ENCODE peak calls at places on chromosomes 16 and 17, in five cellular contexts. One of them, this sample, is unnamed. For H3K4me1, the result is how much of the 10 kb centered on the place peaks cover.

GRCh38 chr16:81681311-81681710 is 97.8 kb upstream of the PLCG2 start:
- DNase-seq in tibial artery: no peak
- DNase-seq in heart left ventricle: no peak
- DNase-seq in GM23248: no peak
- DNase-seq in testis: no peak
- DNase-seq in this sample: no peak

GRCh38 chr16:84842516-84843148 is 22.8 kb downstream of the CRISPLD2 start:
- DNase-seq in tibial artery: no peak
- DNase-seq in heart left ventricle: peak
- DNase-seq in GM23248: no peak
- DNase-seq in testis: no peak
- DNase-seq in this sample: no peak

GRCh38 chr17:46889992-46890564 is 32.9 kb upstream of the GOSR2 start:
- DNase-seq in tibial artery: no peak
- DNase-seq in heart left ventricle: no peak
- DNase-seq in GM23248: no peak
- DNase-seq in testis: no peak
- DNase-seq in this sample: no peak

GRCh38 chr16:85629853-85630252 is 16.7 kb downstream of the GSE1 start:
- DNase-seq in tibial artery: no peak
- DNase-seq in heart left ventricle: no peak
- DNase-seq in GM23248: no peak
- DNase-seq in testis: no peak
- DNase-seq in this sample: no peak

GRCh38 chr17:80943346-80944145 is 48.1 kb upstream of the CHMP6 start:
- DNase-seq in tibial artery: peak
- DNase-seq in heart left ventricle: peak
- DNase-seq in GM23248: no peak
- DNase-seq in testis: no peak
- DNase-seq in this sample: no peak

GRCh38 chr17:80738406-80738805 is 193.8 kb downstream of the RPTOR start:
- DNase-seq in tibial artery: no peak
- DNase-seq in heart left ventricle: no peak
- DNase-seq in GM23248: no peak
- DNase-seq in testis: no peak
- DNase-seq in this sample: no peak

GRCh38 chr16:58937661-58938060 is 203.5 kb upstream of the GOT2 start:
- DNase-seq in tibial artery: no peak
- DNase-seq in heart left ventricle: no peak
- DNase-seq in GM23248: no peak
- DNase-seq in testis: no peak
- DNase-seq in this sample: no peak

GRCh38 chr16:9874233-9874632 is 308.0 kb downstream of the GRIN2A start:
- DNase-seq in tibial artery: no peak
- DNase-seq in heart left ventricle: no peak
- DNase-seq in GM23248: no peak
- DNase-seq in testis: no peak
- DNase-seq in this sample: no peak

GRCh38 chr16:396605-397004 is 394 bp upstream of the NME4 start:
- DNase-seq in tibial artery: peak
- DNase-seq in heart left ventricle: peak
- DNase-seq in GM23248: peak
- DNase-seq in testis: peak
- DNase-seq in this sample: peak

GRCh38 chr17:43940630-43941029 is 1.6 kb downstream of the PPY start:
- DNase-seq in tibial artery: no peak
- DNase-seq in heart left ventricle: peak
- DNase-seq in GM23248: peak
- DNase-seq in testis: peak
- DNase-seq in this sample: no peak

GRCh38 chr16:84884311-84885023 is 64.7 kb downstream of the CRISPLD2 start:
- DNase-seq in tibial artery: no peak
- DNase-seq in heart left ventricle: peak
- DNase-seq in GM23248: no peak
- DNase-seq in testis: peak
- DNase-seq in this sample: no peak

GRCh38 chr16:56933828-56934598 is 2.1 kb downstream of the HERPUD1 start:
- DNase-seq in tibial artery: no peak
- DNase-seq in heart left ventricle: no peak
- DNase-seq in GM23248: no peak
- DNase-seq in testis: no peak
- DNase-seq in this sample: no peak

GRCh38 chr16:56931769-56932587 is at the start of gene HERPUD1:
- DNase-seq in tibial artery: peak
- DNase-seq in heart left ventricle: peak
- DNase-seq in GM23248: peak
- DNase-seq in testis: peak
- DNase-seq in this sample: peak

GRCh38 chr16:56932588-56933265 is 785 bp downstream of the HERPUD1 start:
- DNase-seq in tibial artery: peak
- DNase-seq in heart left ventricle: peak
- DNase-seq in GM23248: peak
- DNase-seq in testis: peak
- DNase-seq in this sample: peak

GRCh38 chr16:56931253-56931768 is 631 bp upstream of the HERPUD1 start:
- DNase-seq in tibial artery: no peak
- DNase-seq in heart left ventricle: no peak
- DNase-seq in GM23248: peak
- DNase-seq in testis: no peak
- DNase-seq in this sample: peak

GRCh38 chr16:56933266-56933619 is 1.3 kb downstream of the HERPUD1 start:
- DNase-seq in tibial artery: peak
- DNase-seq in heart left ventricle: no peak
- DNase-seq in GM23248: no peak
- DNase-seq in testis: no peak
- DNase-seq in this sample: no peak
- H3K4me3 ChIP-seq in tibial artery: peak
- H3K4me3 ChIP-seq in heart left ventricle: peak
- H3K4me3 ChIP-seq in GM23248: peak
- H3K4me3 ChIP-seq in testis: peak
- H3K4me3 ChIP-seq in this sample: peak

DNA sequence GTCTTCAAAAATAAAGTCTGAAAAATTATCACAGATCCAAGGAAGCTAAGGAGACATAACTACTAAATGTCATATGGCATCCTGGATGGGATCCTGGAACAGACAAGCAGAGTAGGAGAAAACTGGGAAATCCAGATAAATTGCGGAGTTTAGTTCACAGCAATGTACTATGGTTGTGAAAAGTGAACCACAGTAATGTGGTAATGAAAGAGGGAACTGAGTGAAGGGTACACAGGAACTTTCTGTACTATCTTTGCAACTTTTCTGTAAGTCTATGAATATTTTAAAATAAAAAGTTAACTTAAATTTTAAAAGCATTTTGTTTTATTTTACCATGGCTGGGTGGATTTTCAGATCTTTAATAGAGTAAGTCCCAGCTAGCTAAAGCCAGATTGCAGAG is 16.3 kb downstream of the SLFN12L start:
- DNase-seq in tibial artery: no peak
- DNase-seq in heart left ventricle: no peak
- DNase-seq in GM23248: no peak
- DNase-seq in testis: no peak
- DNase-seq in this sample: no peak
- H3K27ac ChIP-seq in tibial artery: no peak
- H3K27ac ChIP-seq in heart left ventricle: no peak
- H3K27ac ChIP-seq in GM23248: no peak
- H3K27ac ChIP-seq in testis: no peak
- H3K27ac ChIP-seq in this sample: no peak

GRCh38 chr17:79304907-79305306 is 230.3 kb downstream of the ENGASE start:
- DNase-seq in tibial artery: no peak
- DNase-seq in heart left ventricle: no peak
- DNase-seq in GM23248: no peak
- DNase-seq in testis: no peak
- DNase-seq in this sample: no peak
- H3K4me1 ChIP-seq in tibial artery: under half
- H3K4me1 ChIP-seq in heart left ventricle: under half
- H3K4me1 ChIP-seq in GM23248: under half
- H3K4me1 ChIP-seq in testis: under half
- H3K4me1 ChIP-seq in this sample: under half

GRCh38 chr16:3098459-3099394 is at the start of gene ZSCAN10:
- DNase-seq in tibial artery: no peak
- DNase-seq in heart left ventricle: no peak
- DNase-seq in GM23248: no peak
- DNase-seq in testis: no peak
- DNase-seq in this sample: no peak
- H3K4me3 ChIP-seq in tibial artery: no peak
- H3K4me3 ChIP-seq in heart left ventricle: peak
- H3K4me3 ChIP-seq in GM23248: peak
- H3K4me3 ChIP-seq in testis: no peak
- H3K4me3 ChIP-seq in this sample: no peak

GRCh38 chr16:11737678-11738077 is 5.0 kb downstream of the TXNDC11 start:
- DNase-seq in tibial artery: no peak
- DNase-seq in heart left ventricle: no peak
- DNase-seq in GM23248: no peak
- DNase-seq in testis: no peak
- DNase-seq in this sample: no peak

GRCh38 chr16:11735801-11736200 is 6.9 kb downstream of the TXNDC11 start:
- DNase-seq in tibial artery: no peak
- DNase-seq in heart left ventricle: no peak
- DNase-seq in GM23248: no peak
- DNase-seq in testis: no peak
- DNase-seq in this sample: no peak

GRCh38 chr16:11736903-11737302 is 5.8 kb downstream of the TXNDC11 start:
- DNase-seq in tibial artery: no peak
- DNase-seq in heart left ventricle: no peak
- DNase-seq in GM23248: no peak
- DNase-seq in testis: no peak
- DNase-seq in this sample: no peak

GRCh38 chr16:11734653-11735043 is 8.0 kb downstream of the TXNDC11 start:
- DNase-seq in tibial artery: no peak
- DNase-seq in heart left ventricle: no peak
- DNase-seq in GM23248: no peak
- DNase-seq in testis: no peak
- DNase-seq in this sample: no peak

DNA sequence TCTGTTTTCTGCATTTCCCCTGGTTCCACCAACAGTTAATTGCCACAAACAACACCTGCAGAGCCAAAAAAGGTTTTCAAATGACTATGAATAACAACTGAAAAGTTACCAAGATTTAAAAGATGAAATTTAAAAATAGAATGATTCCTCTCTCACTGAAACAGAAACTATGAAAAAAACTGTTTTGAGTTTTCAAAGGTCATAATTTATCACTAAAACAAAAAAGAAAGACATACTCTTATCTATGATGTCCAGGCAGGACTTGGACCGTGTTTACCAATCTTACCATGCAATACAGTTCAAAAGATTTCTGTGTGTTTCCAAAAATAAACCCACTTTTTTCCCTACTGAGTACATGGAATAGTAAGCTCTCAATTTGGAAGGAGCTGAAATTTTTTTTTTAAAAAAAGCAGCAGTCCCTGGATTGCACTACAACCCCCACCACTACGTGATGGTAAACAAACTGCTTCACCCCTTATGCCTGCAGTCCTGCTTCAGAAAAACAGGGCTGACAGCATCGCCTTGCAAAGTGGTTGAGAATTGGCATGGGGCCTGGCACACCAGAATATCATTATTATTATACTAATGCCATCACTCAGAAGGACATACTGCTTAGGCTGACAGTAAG is 8.5 kb downstream of the TXNDC11 start:
- DNase-seq in tibial artery: no peak
- DNase-seq in heart left ventricle: no peak
- DNase-seq in GM23248: no peak
- DNase-seq in testis: no peak
- DNase-seq in this sample: peak
- H3K27ac ChIP-seq in tibial artery: peak
- H3K27ac ChIP-seq in heart left ventricle: peak
- H3K27ac ChIP-seq in GM23248: no peak
- H3K27ac ChIP-seq in testis: no peak
- H3K27ac ChIP-seq in this sample: peak

GRCh38 chr16:88467433-88468051 is 14.5 kb downstream of the ZFPM1 start:
- DNase-seq in tibial artery: no peak
- DNase-seq in heart left ventricle: no peak
- DNase-seq in GM23248: no peak
- DNase-seq in testis: no peak
- DNase-seq in this sample: no peak
- H3K4me1 ChIP-seq in tibial artery: under half
- H3K4me1 ChIP-seq in heart left ventricle: under half
- H3K4me1 ChIP-seq in GM23248: under half
- H3K4me1 ChIP-seq in testis: under half
- H3K4me1 ChIP-seq in this sample: under half

This sample was measured in ovary.